ENCODE peak calls at places on chromosomes 12 and 14, in eight cellular contexts. One of them, this sample, is unnamed.

GRCh38 chr14:100866666-100867630 is 36.6 kb downstream of the RTL1 start:
- DNase-seq in fibroblast of the aortic adventitia: no peak
- DNase-seq in fibroblast of mammary gland: no peak
- DNase-seq in mucosa of descending colon: peak
- DNase-seq in fibroblast of pulmonary artery: no peak
- DNase-seq in GM12865: no peak
- DNase-seq in endothelial cell: no peak
- DNase-seq in BJ: no peak
- DNase-seq in this sample: no peak

GRCh38 chr12:117143008-117143532 is 43.9 kb upstream of the TESC start:
- DNase-seq in fibroblast of the aortic adventitia: no peak
- DNase-seq in fibroblast of pulmonary artery: no peak
- DNase-seq in GM12865: peak
- DNase-seq in fibroblast of mammary gland: no peak
- DNase-seq in BJ: no peak
- DNase-seq in mucosa of descending colon: no peak
- DNase-seq in endothelial cell: no peak
- DNase-seq in this sample: no peak

GRCh38 chr12:1863823-1864222 is 43.5 kb downstream of the LRTM2 start:
- DNase-seq in fibroblast of mammary gland: no peak
- DNase-seq in endothelial cell: no peak
- DNase-seq in GM12865: no peak
- DNase-seq in BJ: no peak
- DNase-seq in fibroblast of pulmonary artery: no peak
- DNase-seq in fibroblast of the aortic adventitia: no peak
- DNase-seq in mucosa of descending colon: no peak
- DNase-seq in this sample: no peak

GRCh38 chr12:65787056-65787855 is 37.0 kb upstream of the HMGA2 start:
- DNase-seq in endothelial cell: no peak
- DNase-seq in fibroblast of mammary gland: no peak
- DNase-seq in BJ: no peak
- DNase-seq in fibroblast of the aortic adventitia: no peak
- DNase-seq in fibroblast of pulmonary artery: no peak
- DNase-seq in GM12865: no peak
- DNase-seq in mucosa of descending colon: no peak
- DNase-seq in this sample: no peak

GRCh38 chr12:3158851-3159465 is 81.8 kb downstream of the TSPAN9 start:
- DNase-seq in mucosa of descending colon: no peak
- DNase-seq in fibroblast of mammary gland: peak
- DNase-seq in endothelial cell: no peak
- DNase-seq in BJ: peak
- DNase-seq in fibroblast of the aortic adventitia: peak
- DNase-seq in GM12865: no peak
- DNase-seq in fibroblast of pulmonary artery: peak
- DNase-seq in this sample: no peak

GRCh38 chr12:92404921-92405320 is 259.3 kb upstream of the BTG1 start:
- DNase-seq in mucosa of descending colon: no peak
- DNase-seq in fibroblast of pulmonary artery: no peak
- DNase-seq in endothelial cell: no peak
- DNase-seq in fibroblast of mammary gland: no peak
- DNase-seq in fibroblast of the aortic adventitia: no peak
- DNase-seq in GM12865: no peak
- DNase-seq in BJ: no peak
- DNase-seq in this sample: no peak

GRCh38 chr12:90854136-90854689 is 100.8 kb downstream of the CCER1 start:
- DNase-seq in GM12865: peak
- DNase-seq in mucosa of descending colon: no peak
- DNase-seq in endothelial cell: peak
- DNase-seq in fibroblast of the aortic adventitia: peak
- DNase-seq in fibroblast of mammary gland: peak
- DNase-seq in fibroblast of pulmonary artery: peak
- DNase-seq in BJ: no peak
- DNase-seq in this sample: peak

GRCh38 chr12:3170423-3171194 is 93.4 kb downstream of the TSPAN9 start:
- DNase-seq in endothelial cell: no peak
- DNase-seq in fibroblast of mammary gland: peak
- DNase-seq in BJ: peak
- DNase-seq in fibroblast of pulmonary artery: peak
- DNase-seq in GM12865: no peak
- DNase-seq in fibroblast of the aortic adventitia: peak
- DNase-seq in mucosa of descending colon: no peak
- DNase-seq in this sample: peak

GRCh38 chr14:45716506-45716905 is 463.5 kb upstream of the MIS18BP1 start:
- DNase-seq in mucosa of descending colon: no peak
- DNase-seq in endothelial cell: peak
- DNase-seq in fibroblast of mammary gland: peak
- DNase-seq in fibroblast of the aortic adventitia: no peak
- DNase-seq in GM12865: peak
- DNase-seq in BJ: no peak
- DNase-seq in fibroblast of pulmonary artery: no peak
- DNase-seq in this sample: no peak

GRCh38 chr14:23751591-23751990 is 115.4 kb downstream of the DHRS2 start:
- DNase-seq in fibroblast of the aortic adventitia: no peak
- DNase-seq in mucosa of descending colon: no peak
- DNase-seq in fibroblast of mammary gland: no peak
- DNase-seq in BJ: no peak
- DNase-seq in fibroblast of pulmonary artery: no peak
- DNase-seq in GM12865: no peak
- DNase-seq in endothelial cell: no peak
- DNase-seq in this sample: no peak

GRCh38 chr14:101495827-101496778 is 65.2 kb upstream of the DIO3 start:
- DNase-seq in mucosa of descending colon: no peak
- DNase-seq in fibroblast of mammary gland: no peak
- DNase-seq in fibroblast of the aortic adventitia: no peak
- DNase-seq in fibroblast of pulmonary artery: no peak
- DNase-seq in endothelial cell: no peak
- DNase-seq in BJ: no peak
- DNase-seq in GM12865: no peak
- DNase-seq in this sample: no peak

GRCh38 chr12:76764856-76765255 is 941 bp downstream of the ZDHHC17 start:
- DNase-seq in GM12865: peak
- DNase-seq in fibroblast of mammary gland: peak
- DNase-seq in BJ: no peak
- DNase-seq in fibroblast of the aortic adventitia: peak
- DNase-seq in fibroblast of pulmonary artery: peak
- DNase-seq in mucosa of descending colon: no peak
- DNase-seq in endothelial cell: no peak
- DNase-seq in this sample: no peak

GRCh38 chr12:66335746-66336145 is 33.5 kb downstream of the HELB start:
- DNase-seq in mucosa of descending colon: no peak
- DNase-seq in fibroblast of mammary gland: no peak
- DNase-seq in fibroblast of the aortic adventitia: no peak
- DNase-seq in endothelial cell: no peak
- DNase-seq in GM12865: no peak
- DNase-seq in BJ: no peak
- DNase-seq in fibroblast of pulmonary artery: no peak
- DNase-seq in this sample: no peak

GRCh38 chr12:104693493-104693892 is 236.7 kb downstream of the CHST11 start:
- DNase-seq in GM12865: no peak
- DNase-seq in BJ: no peak
- DNase-seq in fibroblast of the aortic adventitia: no peak
- DNase-seq in endothelial cell: no peak
- DNase-seq in fibroblast of pulmonary artery: no peak
- DNase-seq in mucosa of descending colon: no peak
- DNase-seq in fibroblast of mammary gland: no peak
- DNase-seq in this sample: no peak

GRCh38 chr14:71705460-71705859 is 226.8 kb upstream of the RGS6 start:
- DNase-seq in mucosa of descending colon: no peak
- DNase-seq in fibroblast of mammary gland: no peak
- DNase-seq in fibroblast of the aortic adventitia: no peak
- DNase-seq in GM12865: no peak
- DNase-seq in endothelial cell: no peak
- DNase-seq in BJ: no peak
- DNase-seq in fibroblast of pulmonary artery: no peak
- DNase-seq in this sample: no peak
- TF ChIP-seq CTCF in mucosa of descending colon: no peak
- TF ChIP-seq CTCF in fibroblast of mammary gland: no peak
- TF ChIP-seq CTCF in fibroblast of the aortic adventitia: no peak
- TF ChIP-seq CTCF in GM12865: no peak
- TF ChIP-seq CTCF in endothelial cell: no peak
- TF ChIP-seq CTCF in BJ: no peak
- TF ChIP-seq CTCF in fibroblast of pulmonary artery: no peak
- TF ChIP-seq CTCF in this sample: no peak

GRCh38 chr14:61923348-61923747 is 161.1 kb downstream of the SNAPC1 start:
- DNase-seq in mucosa of descending colon: no peak
- DNase-seq in fibroblast of pulmonary artery: peak
- DNase-seq in fibroblast of the aortic adventitia: peak
- DNase-seq in GM12865: no peak
- DNase-seq in BJ: no peak
- DNase-seq in fibroblast of mammary gland: peak
- DNase-seq in endothelial cell: no peak
- DNase-seq in this sample: no peak
- TF ChIP-seq CTCF in mucosa of descending colon: no peak
- TF ChIP-seq CTCF in fibroblast of pulmonary artery: no peak
- TF ChIP-seq CTCF in fibroblast of the aortic adventitia: peak
- TF ChIP-seq CTCF in GM12865: no peak
- TF ChIP-seq CTCF in BJ: peak
- TF ChIP-seq CTCF in fibroblast of mammary gland: peak
- TF ChIP-seq CTCF in endothelial cell: no peak
- TF ChIP-seq CTCF in this sample: peak

GRCh38 chr12:110932048-110932447 is 11.7 kb upstream of the MYL2 start:
- DNase-seq in BJ: no peak
- DNase-seq in GM12865: no peak
- DNase-seq in fibroblast of the aortic adventitia: no peak
- DNase-seq in mucosa of descending colon: no peak
- DNase-seq in fibroblast of pulmonary artery: peak
- DNase-seq in fibroblast of mammary gland: no peak
- DNase-seq in endothelial cell: peak
- DNase-seq in this sample: no peak
- TF ChIP-seq CTCF in BJ: peak
- TF ChIP-seq CTCF in GM12865: peak
- TF ChIP-seq CTCF in fibroblast of the aortic adventitia: peak
- TF ChIP-seq CTCF in mucosa of descending colon: no peak
- TF ChIP-seq CTCF in fibroblast of pulmonary artery: peak
- TF ChIP-seq CTCF in fibroblast of mammary gland: peak
- TF ChIP-seq CTCF in endothelial cell: peak
- TF ChIP-seq CTCF in this sample: peak

GRCh38 chr12:22627351-22627750 is 2.4 kb downstream of the ETNK1 start:
- DNase-seq in endothelial cell: no peak
- DNase-seq in fibroblast of the aortic adventitia: peak
- DNase-seq in GM12865: no peak
- DNase-seq in BJ: no peak
- DNase-seq in fibroblast of pulmonary artery: no peak
- DNase-seq in fibroblast of mammary gland: no peak
- DNase-seq in mucosa of descending colon: no peak
- DNase-seq in this sample: no peak

GRCh38 chr12:22634883-22635282 is 9.9 kb downstream of the ETNK1 start:
- DNase-seq in fibroblast of the aortic adventitia: no peak
- DNase-seq in fibroblast of pulmonary artery: no peak
- DNase-seq in mucosa of descending colon: no peak
- DNase-seq in BJ: no peak
- DNase-seq in endothelial cell: no peak
- DNase-seq in GM12865: no peak
- DNase-seq in fibroblast of mammary gland: no peak
- DNase-seq in this sample: no peak

GRCh38 chr12:22628228-22628627 is 3.3 kb downstream of the ETNK1 start:
- DNase-seq in mucosa of descending colon: no peak
- DNase-seq in fibroblast of pulmonary artery: no peak
- DNase-seq in BJ: no peak
- DNase-seq in endothelial cell: no peak
- DNase-seq in fibroblast of the aortic adventitia: peak
- DNase-seq in GM12865: no peak
- DNase-seq in fibroblast of mammary gland: no peak
- DNase-seq in this sample: no peak

GRCh38 chr12:22635812-22636211 is 10.8 kb downstream of the ETNK1 start:
- DNase-seq in fibroblast of the aortic adventitia: peak
- DNase-seq in endothelial cell: no peak
- DNase-seq in fibroblast of mammary gland: peak
- DNase-seq in mucosa of descending colon: no peak
- DNase-seq in fibroblast of pulmonary artery: peak
- DNase-seq in GM12865: no peak
- DNase-seq in BJ: no peak
- DNase-seq in this sample: no peak

GRCh38 chr12:22631863-22632463 is 7.0 kb downstream of the ETNK1 start:
- DNase-seq in endothelial cell: no peak
- DNase-seq in GM12865: no peak
- DNase-seq in fibroblast of the aortic adventitia: peak
- DNase-seq in BJ: no peak
- DNase-seq in fibroblast of mammary gland: peak
- DNase-seq in mucosa of descending colon: no peak
- DNase-seq in fibroblast of pulmonary artery: peak
- DNase-seq in this sample: no peak
- TF ChIP-seq CTCF in endothelial cell: peak
- TF ChIP-seq CTCF in GM12865: peak
- TF ChIP-seq CTCF in fibroblast of the aortic adventitia: peak
- TF ChIP-seq CTCF in BJ: peak
- TF ChIP-seq CTCF in fibroblast of mammary gland: peak
- TF ChIP-seq CTCF in mucosa of descending colon: no peak
- TF ChIP-seq CTCF in fibroblast of pulmonary artery: peak
- TF ChIP-seq CTCF in this sample: peak

This sample was measured in epithelial cell of proximal tubule.